ENCODE peak calls at places on chromosomes 4 and X, in four cellular contexts. J, P, W and H are unnamed samples.

GRCh38 chr4:23091674-23092073 is 398.9 kb downstream of the GBA3 start:
- DNase-seq in P (no peak), W (no peak), J (no peak), H (no peak)

GRCh38 chr4:121736735-121737351 is 28.1 kb downstream of the SMIM43 start:
- DNase-seq in J (peak), W (peak), P (peak), H (peak)

GRCh38 chr4:142781114-142781513 is 65.0 kb downstream of the INPP4B start:
- DNase-seq in J (no peak), P (no peak), W (peak), H (no peak)

GRCh38 chrX:10726647-10727046 is 106.3 kb upstream of the MID1 start:
- DNase-seq in W (peak), J (peak), P (peak), H (peak)

GRCh38 chr4:185774076-185774731 is 37.8 kb downstream of the SORBS2 start:
- DNase-seq in J (peak), P (no peak), W (no peak), H (no peak)

GRCh38 chr4:142886566-142886965 is 40.5 kb upstream of the INPP4B start:
- DNase-seq in W (no peak), J (no peak), P (no peak), H (no peak)

GRCh38 chr4:148114436-148114835 is 327.8 kb downstream of the NR3C2 start:
- DNase-seq in P (no peak), W (peak), J (no peak), H (no peak)

GRCh38 chr4:73668806-73669205 is 48.6 kb upstream of the RASSF6 start:
- DNase-seq in P (peak), W (peak), J (peak), H (peak)

GRCh38 chr4:173317003-173317402 is 17.2 kb downstream of the HMGB2 start:
- DNase-seq in W (no peak), P (no peak), J (no peak), H (no peak)

DNA sequence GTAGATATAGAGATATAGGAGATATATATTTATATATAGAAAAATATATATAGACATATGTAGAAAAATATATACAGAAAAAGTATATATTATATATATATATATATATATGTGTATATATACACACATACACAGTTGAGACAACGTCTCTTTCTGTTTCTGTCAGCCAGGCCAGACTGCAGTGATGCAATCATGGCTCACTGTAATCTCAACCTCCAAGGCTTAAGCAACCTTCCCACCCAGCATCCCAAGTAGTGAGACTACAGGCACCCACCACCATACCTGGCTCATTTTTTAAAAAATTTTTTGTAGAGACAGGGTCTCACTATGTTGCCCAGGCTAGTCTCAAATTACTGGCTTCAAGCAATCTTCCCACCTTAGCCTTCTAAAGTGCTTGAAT is 426.3 kb downstream of the GPM6A start:
- DNase-seq in J (no peak), P (peak), W (no peak), H (no peak)
- TF ChIP-seq CTCF in J (no peak), P (no peak), W (no peak), H (no peak)

DNA sequence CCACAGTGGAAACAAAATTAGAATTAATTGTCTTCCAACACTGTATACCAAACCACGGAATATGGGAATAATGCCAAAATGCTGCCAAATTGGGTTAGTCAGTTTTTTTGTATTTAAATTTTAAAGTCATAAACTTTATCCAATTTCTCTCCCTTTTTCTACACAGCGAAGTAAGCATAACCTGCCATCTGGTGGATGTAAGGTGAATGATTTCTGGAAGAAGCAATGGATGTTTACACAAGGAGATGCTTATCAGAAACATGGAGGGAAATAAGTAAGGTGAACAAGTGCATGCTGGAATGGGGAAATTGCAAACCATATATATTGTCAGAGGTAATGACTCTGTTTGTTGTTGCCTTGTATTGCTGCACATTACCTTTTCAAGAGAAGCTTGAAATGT is 691.9 kb downstream of the TECRL start:
- DNase-seq in W (no peak), P (no peak), J (peak), H (no peak)
- TF ChIP-seq CTCF in W (no peak), P (no peak), J (no peak), H (peak)

GRCh38 chrX:50103866-50104566 is 96.8 kb downstream of the AKAP4 start:
- DNase-seq in W (no peak), P (no peak), J (no peak), H (no peak)

GRCh38 chrX:50098241-50098640 is 102.6 kb downstream of the AKAP4 start:
- DNase-seq in W (no peak), P (no peak), J (no peak), H (no peak)

GRCh38 chrX:50098749-50099148 is 102.1 kb downstream of the AKAP4 start:
- DNase-seq in W (no peak), P (no peak), J (no peak), H (no peak)

GRCh38 chrX:50097121-50097520 is 103.7 kb downstream of the AKAP4 start:
- DNase-seq in W (no peak), J (no peak), P (no peak), H (no peak)

DNA sequence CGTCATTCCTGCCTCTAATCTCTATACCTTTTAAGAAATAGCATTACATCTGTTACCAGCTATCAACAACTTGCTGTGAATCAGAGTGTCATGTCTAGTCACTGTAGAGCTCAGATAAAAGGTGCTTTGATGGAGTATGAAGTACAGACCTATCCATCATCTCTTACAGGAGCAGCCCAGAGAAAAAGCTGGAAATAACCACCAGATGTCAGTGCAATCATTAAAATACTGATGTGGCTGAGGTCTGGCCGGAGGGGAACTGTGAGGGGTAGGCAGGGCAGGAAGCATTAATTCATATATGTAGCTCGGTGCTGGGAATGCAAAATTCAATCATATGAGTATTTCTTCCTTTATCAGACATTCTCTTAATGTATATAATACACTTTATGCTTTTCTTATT is 100.6 kb downstream of the AKAP4 start:
- DNase-seq in P (no peak), W (no peak), J (no peak), H (no peak)
- TF ChIP-seq CTCF in P (peak), W (peak), J (peak), H (peak)

DNA sequence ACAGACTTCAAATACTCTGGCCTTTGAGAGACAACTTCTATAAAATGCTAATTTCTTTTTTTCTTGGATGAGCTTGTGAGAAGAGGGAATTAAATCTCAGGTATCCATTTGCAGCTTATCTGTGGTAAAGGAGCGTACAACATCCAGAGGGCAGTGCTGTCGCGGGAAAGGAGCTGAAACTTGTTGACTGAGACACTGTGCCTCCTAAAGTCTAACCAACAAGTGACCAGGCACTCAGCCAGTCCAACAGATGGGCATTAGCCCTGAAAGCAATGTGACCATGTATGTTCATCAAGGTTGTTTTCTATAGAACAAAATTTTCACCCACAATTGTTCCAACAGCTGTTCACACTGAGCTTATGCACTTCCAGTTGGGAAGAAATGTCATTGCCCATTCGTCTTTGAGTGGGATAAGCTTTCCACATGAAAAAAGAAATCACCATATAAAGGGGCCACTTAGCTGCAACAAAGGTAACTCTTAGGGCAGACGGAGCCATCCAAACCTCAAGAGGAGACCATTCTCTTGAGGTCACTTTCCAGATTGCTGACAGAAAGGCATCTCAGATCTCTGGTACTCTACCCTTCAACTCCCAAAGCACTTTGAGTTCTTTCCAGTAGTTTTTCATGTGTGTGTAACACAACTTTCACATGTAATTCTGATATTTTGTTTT is 244.8 kb upstream of the NEIL3 start:
- DNase-seq in P (no peak), J (no peak), W (no peak), H (no peak)
- TF ChIP-seq CTCF in P (no peak), J (no peak), W (no peak), H (no peak)

GRCh38 chrX:1027680-1028079 is 184.8 kb downstream of the CRLF2 start:
- DNase-seq in J (no peak), P (no peak), W (no peak), H (no peak)
- TF ChIP-seq CTCF in J (no peak), P (no peak), W (no peak), H (no peak)

GRCh38 chr4:762211-763190 is 56.9 kb downstream of the PCGF3 start:
- DNase-seq in P (no peak), W (peak), J (peak), H (no peak)
- TF ChIP-seq CTCF in P (peak), W (peak), J (peak), H (peak)

GRCh38 chrX:16990839-16991238 is 44.4 kb downstream of the REPS2 start:
- DNase-seq in J (no peak), P (no peak), W (no peak), H (no peak)

GRCh38 chrX:16992902-16993301 is 46.4 kb downstream of the REPS2 start:
- DNase-seq in W (no peak), J (no peak), P (no peak), H (no peak)

GRCh38 chrX:16997313-16997712 is 50.9 kb downstream of the REPS2 start:
- DNase-seq in W (no peak), J (no peak), P (no peak), H (no peak)

GRCh38 chrX:16992411-16992810 is 46.0 kb downstream of the REPS2 start:
- DNase-seq in P (no peak), J (no peak), W (no peak), H (no peak)

GRCh38 chrX:16993791-16994318 is 47.4 kb downstream of the REPS2 start:
- DNase-seq in J (no peak), P (no peak), W (no peak), H (no peak)
- TF ChIP-seq CTCF in J (peak), P (no peak), W (no peak), H (no peak)

DNA sequence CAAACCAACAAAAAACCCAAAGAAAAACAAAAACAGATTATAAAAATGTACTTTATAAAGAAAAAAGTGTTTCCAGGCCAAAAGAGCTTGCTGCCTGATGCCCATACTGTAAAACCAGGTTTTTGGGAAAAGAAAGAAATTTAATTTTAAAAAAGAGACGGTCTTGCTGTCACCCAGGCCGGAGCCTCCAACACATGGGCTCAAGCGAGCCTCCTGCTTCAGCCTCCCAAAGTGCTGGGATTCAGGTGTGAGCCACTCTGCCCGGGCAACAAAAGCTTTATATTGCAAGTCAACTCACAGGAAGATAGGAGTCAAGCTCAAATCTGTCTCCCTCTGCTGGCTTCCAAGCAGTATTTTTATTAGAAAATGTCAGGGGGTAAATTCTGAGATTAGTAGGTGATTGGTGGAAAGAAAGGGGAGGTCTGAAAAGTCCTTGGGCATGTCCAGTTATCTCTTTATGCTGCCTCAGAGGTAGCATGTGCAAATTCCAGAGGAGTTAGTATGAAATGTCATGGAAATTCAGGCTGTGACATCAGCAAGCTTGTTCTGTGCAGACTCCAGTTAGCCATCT is 39.4 kb downstream of the MGST2 start:
- DNase-seq in P (no peak), W (peak), J (no peak), H (peak)
- TF ChIP-seq CTCF in P (no peak), W (peak), J (no peak), H (peak)